ENCODE peak calls at places on chromosomes 13 and 19, in four cellular contexts. G is caudate nucleus; O is CD8-positive, alpha-beta memory T cell; A is body of pancreas. C is an unnamed sample.

GRCh38 chr19:2523630-2524311 is 47.8 kb downstream of the GADD45B start:
- DNase-seq in G (no peak), O (no peak), A (no peak), C (no peak)

GRCh38 chr19:32613008-32613407 is 32.0 kb downstream of the PDCD5 start:
- DNase-seq in G (no peak), O (no peak), A (no peak), C (no peak)

GRCh38 chr19:1001538-1002166 is 1.4 kb downstream of the GRIN3B start:
- DNase-seq in G (no peak), O (peak), A (peak), C (no peak)

GRCh38 chr19:6738726-6739389 is 622 bp upstream of the TRIP10 start:
- DNase-seq in G (no peak), O (no peak), A (peak), C (peak)

GRCh38 chr13:59721889-59722579 is 441.7 kb downstream of the DIAPH3 start:
- DNase-seq in G (no peak), O (no peak), A (no peak), C (no peak)

GRCh38 chr13:46278474-46278873 is 66.7 kb downstream of the LRRC63 start:
- DNase-seq in G (no peak), O (no peak), A (no peak), C (no peak)

GRCh38 chr13:96100457-96101220 is 10.7 kb downstream of the HS6ST3 start:
- DNase-seq in G (no peak), O (no peak), A (no peak), C (no peak)

GRCh38 chr19:55676384-55676783 is 1.4 kb downstream of the EPN1 start:
- DNase-seq in G (no peak), O (no peak), A (peak), C (no peak)

GRCh38 chr19:57477191-57478008 is at the start of gene ZNF772:
- DNase-seq in G (peak), O (peak), A (peak), C (peak)

GRCh38 chr19:41265376-41266153 is 1.4 kb downstream of the HNRNPUL1 start:
- DNase-seq in G (no peak), O (no peak), A (peak), C (no peak)

GRCh38 chr13:93098972-93099371 is 127.6 kb upstream of the GPC6 start:
- DNase-seq in G (no peak), O (no peak), A (peak), C (peak)

GRCh38 chr19:46994141-46994686 is 25.4 kb upstream of the NPAS1 start:
- DNase-seq in G (no peak), O (no peak), A (no peak), C (no peak)

GRCh38 chr19:46993622-46994021 is 26.0 kb upstream of the NPAS1 start:
- DNase-seq in G (no peak), O (no peak), A (no peak), C (no peak)

GRCh38 chr19:46992699-46993535 is 26.7 kb upstream of the NPAS1 start:
- DNase-seq in G (no peak), O (no peak), A (peak), C (peak)

GRCh38 chr19:46988614-46989230 is 30.9 kb upstream of the NPAS1 start:
- DNase-seq in G (no peak), O (no peak), A (no peak), C (no peak)

DNA sequence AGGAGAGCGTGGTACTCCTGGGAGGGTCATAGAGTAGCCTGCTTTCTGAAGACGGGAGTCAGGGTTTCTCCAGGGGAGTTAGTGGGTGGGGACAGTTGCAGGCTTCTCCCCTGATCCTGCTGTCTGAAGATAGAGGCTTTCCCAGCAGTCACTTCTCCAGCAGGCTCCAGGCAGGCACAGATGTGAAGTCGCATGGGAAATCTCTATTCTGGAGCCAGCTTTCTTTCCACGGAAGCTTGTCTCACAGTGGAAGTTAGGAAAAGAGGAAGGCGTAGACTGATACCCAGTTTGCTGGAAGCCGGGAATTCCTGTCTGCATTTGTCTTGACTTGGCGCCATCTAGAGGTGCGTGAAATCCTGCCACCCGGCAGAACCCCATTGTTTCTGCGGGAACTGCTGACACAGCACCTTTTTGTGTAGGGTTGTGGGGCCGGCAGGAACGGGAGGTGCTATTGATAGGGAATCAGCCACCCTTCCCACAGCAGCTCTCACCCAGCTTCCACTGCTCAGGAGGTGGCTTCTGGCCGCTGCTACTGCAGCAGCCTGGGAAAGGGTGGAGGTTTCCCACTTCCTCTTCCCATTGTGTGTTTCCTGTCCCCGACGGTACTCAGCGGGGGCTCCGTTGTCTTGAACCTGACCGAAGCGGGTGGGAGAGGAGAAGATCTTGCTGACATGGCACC is 28.5 kb upstream of the NPAS1 start:
- DNase-seq in G (peak), O (peak), A (peak), C (peak)
- H3K27ac ChIP-seq in G (peak), O (no peak), A (peak), C (peak)

GRCh38 chr13:113607056-113607455 is 22.5 kb downstream of the TFDP1 start:
- DNase-seq in G (no peak), O (no peak), A (no peak), C (no peak)
- H3K27ac ChIP-seq in G (no peak), O (no peak), A (no peak), C (peak)

GRCh38 chr13:26621731-26622401 is 64.4 kb downstream of the WASF3 start:
- DNase-seq in G (no peak), O (no peak), A (no peak), C (no peak)
- H3K27ac ChIP-seq in G (no peak), O (no peak), A (no peak), C (peak)

DNA sequence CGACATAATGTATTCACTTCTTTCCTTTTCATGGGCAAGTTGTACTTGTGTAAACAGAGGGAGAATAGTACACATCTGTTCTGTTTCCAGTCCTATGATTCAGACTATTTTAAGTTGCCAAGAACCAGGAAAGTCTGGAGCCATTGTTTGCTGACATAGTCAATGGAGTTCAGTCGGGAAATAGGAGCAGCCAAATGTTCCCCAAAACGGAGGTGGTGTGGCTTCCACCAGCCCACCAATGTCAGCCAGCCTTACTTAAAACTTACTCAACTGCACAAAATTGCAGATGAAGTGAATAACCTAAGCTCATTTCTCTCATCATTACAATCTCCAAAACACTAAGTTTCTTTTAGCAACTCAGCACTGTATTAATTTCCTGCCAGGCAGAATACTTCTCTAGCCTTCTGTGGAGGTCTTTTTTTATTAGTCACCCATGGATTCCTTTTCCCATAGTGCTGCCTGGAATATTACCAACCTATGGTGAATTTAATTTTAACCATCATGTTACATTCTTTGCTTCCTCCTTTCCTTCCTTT is 22.3 kb upstream of the CSNK1A1L start:
- DNase-seq in G (no peak), O (no peak), A (no peak), C (no peak)
- H3K27ac ChIP-seq in G (peak), O (no peak), A (peak), C (no peak)

GRCh38 chr19:44590245-44591059 is 22.9 kb upstream of the IGSF23 start:
- DNase-seq in G (no peak), O (no peak), A (no peak), C (no peak)
- H3K27ac ChIP-seq in G (no peak), O (peak), A (no peak), C (no peak)

GRCh38 chr13:110264685-110265275 is 42.2 kb downstream of the COL4A1 start:
- DNase-seq in G (no peak), O (no peak), A (no peak), C (no peak)
- H3K27ac ChIP-seq in G (no peak), O (no peak), A (peak), C (no peak)

GRCh38 chr19:16168465-16169081 is 4.8 kb downstream of the CIB3 start:
- DNase-seq in G (no peak), O (no peak), A (no peak), C (no peak)
- H3K27ac ChIP-seq in G (no peak), O (no peak), A (no peak), C (no peak)

C was measured in right lobe of liver.